ENCODE peak calls at places on chromosomes 1 and 21, in ten cellular contexts. R is astrocyte of the spinal cord; V is GM23338; K is Calu3; J is thoracic aorta; D is cardiac muscle cell; N is MCF 10A; S is CD8-positive, alpha-beta T cell; G is GM20000; Q is pancreas. C is an unnamed sample.

GRCh38 chr1:35430762-35431161 is 126.4 kb downstream of the KIAA0319L start:
- DNase-seq in J (no peak), N (no peak), K (no peak), G (no peak), Q (no peak), R (no peak), D (no peak), V (peak), S (no peak), C (no peak)

GRCh38 chr1:198106007-198106406 is 50.8 kb upstream of the NEK7 start:
- DNase-seq in G (no peak), Q (no peak), J (no peak), N (no peak), V (peak), S (no peak), K (no peak), R (no peak), D (no peak), C (no peak)

GRCh38 chr1:151946366-151946764 is 37.1 kb upstream of the THEM4 start:
- DNase-seq in V (no peak), Q (no peak), N (peak), D (no peak), K (peak), R (no peak), G (no peak), S (no peak), J (no peak), C (no peak)

GRCh38 chr1:184906771-184907170 is 67.5 kb downstream of the NIBAN1 start:
- DNase-seq in J (no peak), D (no peak), N (no peak), R (no peak), G (no peak), V (no peak), Q (no peak), K (no peak), S (no peak), C (no peak)

GRCh38 chr1:46581685-46582455 is 22.2 kb downstream of the MKNK1 start:
- DNase-seq in V (no peak), D (no peak), Q (no peak), K (no peak), S (no peak), G (no peak), N (no peak), R (peak), J (no peak), C (no peak)

GRCh38 chr1:150366416-150367296 is 2.7 kb downstream of the RPRD2 start:
- DNase-seq in D (peak), G (no peak), Q (no peak), K (no peak), S (no peak), V (peak), N (peak), R (peak), J (no peak), C (no peak)

GRCh38 chr1:5992814-5993552 is 758 bp upstream of the NPHP4 start:
- DNase-seq in J (no peak), R (no peak), N (no peak), G (no peak), S (no peak), D (no peak), Q (peak), V (peak), K (no peak), C (no peak)

GRCh38 chr1:147892216-147892615 is 10.4 kb upstream of the GJA8 start:
- DNase-seq in N (peak), S (no peak), V (peak), R (no peak), K (no peak), G (no peak), D (peak), Q (no peak), J (no peak), C (no peak)

GRCh38 chr1:240737268-240737667 is 125.3 kb upstream of the GREM2 start:
- DNase-seq in R (peak), D (no peak), Q (no peak), K (no peak), J (no peak), G (no peak), S (no peak), V (no peak), N (no peak), C (no peak)

GRCh38 chr1:157217486-157217885 is 79.3 kb upstream of the ETV3 start:
- DNase-seq in K (no peak), V (no peak), J (no peak), Q (no peak), D (no peak), N (no peak), S (no peak), R (no peak), G (no peak), C (no peak)

GRCh38 chr1:160777486-160778089 is 18.4 kb upstream of the LY9 start:
- DNase-seq in Q (no peak), J (no peak), K (peak), G (peak), V (peak), R (no peak), D (peak), S (peak), N (peak), C (no peak)

GRCh38 chr1:156246762-156247459 is 945 bp downstream of the PAQR6 start:
- DNase-seq in J (no peak), Q (no peak), N (peak), D (no peak), R (no peak), V (peak), K (peak), G (no peak), S (no peak), C (no peak)

GRCh38 chr1:182217071-182217470 is 155.6 kb upstream of the ZNF648 start:
- DNase-seq in S (no peak), J (no peak), K (no peak), G (no peak), N (peak), V (no peak), D (no peak), Q (no peak), R (peak), C (peak)

GRCh38 chr1:239293350-239294111 is 92.8 kb upstream of the CHRM3 start:
- DNase-seq in K (no peak), R (no peak), S (no peak), J (no peak), V (no peak), D (peak), Q (no peak), N (peak), G (no peak), C (no peak)

GRCh38 chr1:11521605-11522399 is 42.8 kb downstream of the DISP3 start:
- DNase-seq in K (no peak), R (no peak), Q (no peak), D (no peak), V (no peak), N (no peak), G (no peak), S (no peak), J (no peak), C (no peak)

GRCh38 chr1:230715510-230715909 is 1.6 kb upstream of the AGT start:
- DNase-seq in G (no peak), Q (no peak), J (no peak), S (no peak), K (no peak), D (no peak), N (no peak), V (peak), R (no peak), C (no peak)

GRCh38 chr21:36728371-36729111 is 29.6 kb downstream of the SIM2 start:
- DNase-seq in V (no peak), Q (no peak), R (no peak), G (no peak), J (no peak), N (no peak), K (no peak), S (no peak), D (no peak), C (no peak)

GRCh38 chr21:31750843-31751242 is 18.9 kb upstream of the SCAF4 start:
- DNase-seq in N (peak), R (no peak), V (no peak), J (no peak), Q (no peak), K (no peak), D (no peak), S (no peak), G (no peak), C (no peak)

GRCh38 chr1:176073524-176074157 is 133.4 kb downstream of the COP1 start:
- DNase-seq in G (peak), Q (no peak), N (peak), S (no peak), J (peak), D (peak), K (peak), V (peak), R (peak), C (peak)

GRCh38 chr1:93702102-93702827 is 20.6 kb upstream of the BCAR3 start:
- DNase-seq in S (peak), R (no peak), G (peak), K (peak), V (no peak), D (no peak), N (peak), Q (no peak), J (no peak), C (no peak)

GRCh38 chr1:64598100-64598571 is 128.2 kb downstream of the CACHD1 start:
- DNase-seq in R (peak), Q (no peak), J (no peak), N (peak), G (no peak), V (no peak), K (peak), S (no peak), D (peak), C (peak)

GRCh38 chr21:45769896-45770295 is 126.4 kb downstream of the PCBP3 start:
- DNase-seq in Q (no peak), D (no peak), J (no peak), G (no peak), V (no peak), R (no peak), K (no peak), N (no peak), S (no peak), C (no peak)

GRCh38 chr21:45407629-45408247 is 2.8 kb downstream of the COL18A1 start:
- DNase-seq in S (no peak), Q (peak), J (no peak), V (no peak), K (no peak), D (no peak), G (no peak), R (no peak), N (no peak), C (no peak)

GRCh38 chr1:106924360-106924759 is 132.1 kb upstream of the PRMT6 start:
- DNase-seq in G (no peak), Q (no peak), R (peak), V (peak), D (peak), S (no peak), K (no peak), N (no peak), J (no peak), C (no peak)

GRCh38 chr1:18854331-18855025 is 5.0 kb downstream of the TAS1R2 start:
- DNase-seq in J (no peak), S (no peak), Q (no peak), V (no peak), N (no peak), K (no peak), D (no peak), G (no peak), R (no peak), C (no peak)

GRCh38 chr21:31813873-31814272 is 58.9 kb upstream of the HUNK start:
- DNase-seq in R (no peak), K (no peak), N (no peak), G (no peak), S (no peak), Q (no peak), J (no peak), D (no peak), V (no peak), C (no peak)

GRCh38 chr1:243313635-243314536 is 58.0 kb downstream of the SDCCAG8 start:
- DNase-seq in Q (no peak), V (no peak), D (peak), G (peak), K (no peak), J (no peak), N (no peak), R (no peak), S (no peak), C (no peak)

GRCh38 chr1:88061830-88062177 is 622.3 kb upstream of the PKN2 start:
- DNase-seq in K (no peak), R (peak), Q (no peak), N (no peak), J (no peak), D (no peak), S (no peak), G (no peak), V (no peak), C (no peak)
- TF ChIP-seq CTCF in K (no peak), R (no peak), Q (no peak), N (no peak), J (no peak), D (no peak), S (no peak), G (no peak), V (no peak), C (no peak)

GRCh38 chr1:21468597-21468996 is 28.7 kb downstream of the NBPF3 start:
- DNase-seq in K (no peak), V (peak), N (no peak), G (no peak), Q (no peak), S (no peak), R (no peak), J (no peak), D (peak), C (no peak)
- TF ChIP-seq CTCF in K (no peak), V (peak), N (no peak), G (peak), Q (no peak), S (peak), R (peak), J (no peak), D (peak), C (peak)

GRCh38 chr1:38183747-38184146 is 137.2 kb upstream of the POU3F1 start:
- DNase-seq in V (no peak), Q (no peak), K (no peak), R (no peak), S (no peak), N (no peak), J (no peak), G (no peak), D (no peak), C (no peak)
- TF ChIP-seq CTCF in V (no peak), Q (no peak), K (no peak), R (no peak), S (no peak), N (no peak), J (no peak), G (no peak), D (no peak), C (no peak)

DNA sequence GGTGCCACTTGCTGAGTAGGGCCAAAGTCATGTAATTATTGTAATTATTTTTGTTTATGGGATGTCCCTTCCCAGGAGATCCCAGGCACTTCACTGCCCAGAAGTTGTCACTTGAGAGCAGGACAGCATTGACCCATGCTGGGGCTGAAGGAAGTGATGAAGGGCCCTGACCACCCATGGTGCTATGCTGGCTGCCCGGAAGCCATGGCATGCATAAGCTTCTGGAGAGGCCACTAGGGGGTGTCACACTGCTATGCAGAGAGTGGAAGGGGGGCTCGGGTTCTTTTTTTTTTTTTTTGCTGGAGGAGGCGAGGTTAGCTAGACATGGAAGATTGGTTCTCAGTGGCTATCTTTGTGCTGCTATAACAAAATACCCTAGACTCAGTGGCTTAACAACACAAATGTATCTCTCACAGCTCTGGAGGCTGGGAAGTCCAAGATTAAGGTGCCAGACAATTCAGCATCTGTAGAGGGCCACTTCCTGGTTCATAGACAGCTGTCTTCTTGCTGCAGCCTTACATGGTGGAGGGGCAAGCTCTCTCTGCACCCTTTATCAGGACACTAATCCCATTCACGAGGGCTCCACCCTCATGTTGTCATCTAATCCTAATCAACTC is 84.9 kb downstream of the CNIH3 start:
- DNase-seq in S (no peak), J (no peak), N (peak), G (peak), K (peak), V (peak), R (no peak), Q (no peak), D (peak), C (no peak)
- TF ChIP-seq CTCF in S (no peak), J (no peak), N (peak), G (peak), K (no peak), V (peak), R (peak), Q (no peak), D (peak), C (peak)

GRCh38 chr1:207897188-207897587 is 13.7 kb downstream of the CD34 start:
- DNase-seq in D (peak), V (peak), K (no peak), S (no peak), J (no peak), Q (no peak), G (no peak), R (peak), N (peak), C (no peak)
- TF ChIP-seq CTCF in D (peak), V (no peak), K (peak), S (no peak), J (peak), Q (no peak), G (no peak), R (peak), N (peak), C (peak)

GRCh38 chr1:40449684-40450490 is at the start of gene ZFP69B:
- DNase-seq in G (peak), D (peak), V (peak), S (peak), R (peak), Q (peak), N (peak), K (peak), J (peak), C (peak)
- TF ChIP-seq CTCF in G (peak), D (peak), V (no peak), S (no peak), R (no peak), Q (no peak), N (no peak), K (no peak), J (no peak), C (no peak)

DNA sequence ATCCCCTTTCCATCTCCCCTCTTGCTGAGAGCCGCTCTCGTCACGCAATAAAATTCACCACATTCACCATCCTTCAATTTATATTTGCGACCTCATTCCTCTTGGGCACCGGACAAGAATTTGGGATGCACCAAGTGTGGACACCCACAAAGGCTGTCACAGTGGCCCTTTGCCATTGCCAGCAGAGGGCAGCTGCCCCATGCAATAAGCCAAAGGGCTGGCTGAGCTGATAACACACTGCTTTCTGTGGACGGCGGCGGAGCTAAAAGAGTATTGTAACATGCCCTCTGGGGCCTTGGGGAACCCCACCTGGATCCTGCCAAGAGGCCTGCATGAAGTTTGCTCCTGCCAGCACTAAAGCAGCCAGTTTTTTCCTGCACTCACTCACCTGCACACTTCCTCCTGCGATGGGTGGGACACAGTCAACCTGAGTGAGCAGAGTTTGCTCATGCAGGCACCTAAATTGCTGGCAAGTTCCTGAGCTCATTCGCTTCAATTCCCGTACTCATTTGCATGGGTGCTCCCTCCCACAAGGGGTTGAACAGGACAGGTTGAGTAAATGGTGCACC is 792.3 kb upstream of the ADAMTS5 start:
- DNase-seq in D (no peak), S (no peak), K (peak), V (peak), J (no peak), N (peak), G (no peak), Q (peak), R (no peak), C (no peak)
- TF ChIP-seq CTCF in D (peak), S (no peak), K (peak), V (peak), J (no peak), N (no peak), G (no peak), Q (no peak), R (peak), C (peak)

GRCh38 chr1:58785424-58786058 is 1.7 kb upstream of the JUN start:
- DNase-seq in R (peak), G (no peak), K (peak), Q (peak), J (peak), D (peak), V (peak), S (peak), N (peak), C (no peak)
- TF ChIP-seq CTCF in R (no peak), G (no peak), K (peak), Q (peak), J (no peak), D (no peak), V (no peak), S (no peak), N (no peak), C (no peak)